ENCODE peak calls at places on chromosomes 11 and 22, in eight cellular contexts. E, Q, W, D, Z, P, O and R are unnamed samples.

GRCh38 chr11:12149672-12150225 is 39.4 kb downstream of the MICAL2 start:
- ATAC-seq in Q (peak; percentile 67), Z (peak; percentile 18), D (peak; percentile 33), O (no peak), E (no peak), P (no peak), W (peak; percentile 74), R (peak; percentile 55)

GRCh38 chr11:96015911-96016565 is 92.1 kb upstream of the MTMR2 start:
- ATAC-seq in W (peak; percentile 70), O (no peak), P (peak; percentile 17), Q (peak; percentile 13), Z (no peak), D (no peak), E (peak; percentile 67), R (no peak)

GRCh38 chr11:32454993-32455392 is 19.7 kb upstream of the WT1 start:
- ATAC-seq in P (no peak), D (no peak), Q (no peak), E (no peak), Z (no peak), W (no peak), O (no peak), R (no peak)

GRCh38 chr11:100830978-100831732 is 144.1 kb downstream of the ARHGAP42 start:
- ATAC-seq in Z (peak; percentile 66), O (peak; percentile 45), E (no peak), Q (no peak), P (no peak), D (peak; percentile 83), W (no peak), R (no peak)

GRCh38 chr22:40463727-40464126 is 93.3 kb downstream of the SGSM3 start:
- ATAC-seq in E (peak; percentile 71), D (no peak), P (peak; percentile 79), W (peak; percentile 81), Q (peak; percentile 76), O (no peak), Z (no peak), R (peak; percentile 74)

GRCh38 chr11:44855138-44855849 is 95.4 kb downstream of the TP53I11 start:
- ATAC-seq in W (peak; percentile 97), D (no peak), O (no peak), Q (peak; percentile 98), Z (no peak), E (no peak), P (no peak), R (no peak)

GRCh38 chr11:126149759-126150236 is 61.7 kb downstream of the RPUSD4 start:
- ATAC-seq in D (peak; percentile 44), O (no peak), W (peak; percentile 21), Z (no peak), Q (no peak), E (peak; percentile 26), P (no peak), R (peak; percentile 22)

GRCh38 chr11:44590769-44591168 is 25.3 kb downstream of the CD82 start:
- ATAC-seq in Z (no peak), Q (peak; percentile 18), O (no peak), E (no peak), W (no peak), P (no peak), D (no peak), R (no peak)

GRCh38 chr22:42473484-42474193 is 41.4 kb upstream of the NFAM1 start:
- ATAC-seq in W (no peak), P (peak; percentile 63), Z (no peak), E (peak; percentile 52), Q (no peak), D (no peak), O (peak; percentile 97), R (no peak)

GRCh38 chr11:130897262-130898182 is 18.8 kb downstream of the SNX19 start:
- ATAC-seq in Q (no peak), P (no peak), W (no peak), E (no peak), Z (peak; percentile 89), O (no peak), D (peak; percentile 91), R (no peak)

GRCh38 chr11:11446562-11446961 is 93.5 kb upstream of the CSNK2A3 start:
- ATAC-seq in Q (no peak), D (no peak), P (no peak), E (no peak), O (no peak), Z (no peak), W (no peak), R (no peak)

GRCh38 chr22:42716649-42717127 is 4.0 kb downstream of the A4GALT start:
- ATAC-seq in W (no peak), O (no peak), Q (no peak), D (no peak), E (no peak), P (no peak), Z (no peak), R (peak; percentile 87)

GRCh38 chr11:47270331-47271271 is 668 bp downstream of the MADD start:
- ATAC-seq in D (peak; percentile 22), E (no peak), P (no peak), O (no peak), W (no peak), Z (no peak), Q (peak; percentile 25), R (no peak)

GRCh38 chr11:86135319-86135714 is 66.4 kb upstream of the PICALM start:
- ATAC-seq in P (no peak), D (no peak), Q (no peak), E (no peak), Z (no peak), W (no peak), O (no peak), R (no peak)

GRCh38 chr22:29081499-29082236 is 8.8 kb downstream of the KREMEN1 start:
- ATAC-seq in Z (peak; percentile 64), P (no peak), Q (no peak), D (peak; percentile 23), W (no peak), O (no peak), E (no peak), R (no peak)

GRCh38 chr11:18526130-18526520 is 617 bp downstream of the TSG101 start:
- ATAC-seq in D (no peak), O (no peak), Q (no peak), W (no peak), Z (no peak), E (no peak), P (no peak), R (no peak)

GRCh38 chr11:66567787-66568123 is 651 bp downstream of the CTSF start:
- ATAC-seq in P (no peak), W (peak; percentile 44), D (no peak), O (no peak), E (no peak), Z (no peak), Q (no peak), R (peak; percentile 22)

GRCh38 chr11:38416141-38416540 is 1818.1 kb upstream of the RAG2 start:
- ATAC-seq in Q (no peak), E (no peak), D (no peak), O (no peak), P (no peak), W (no peak), Z (no peak), R (no peak)